ENCODE peak calls at places on chromosomes 13 and 19, in four cellular contexts. M, Y, X and A are unnamed samples.

GRCh38 chr19:39846678-39847486 is 703 bp upstream of the FBL start:
- DNase-seq in M (no peak), Y (no peak), X (peak; percentile 44), A (peak; percentile 45)

GRCh38 chr13:36966404-36966803 is 32.7 kb downstream of the ALG5 start:
- DNase-seq in M (no peak), Y (no peak), X (no peak), A (no peak)

GRCh38 chr13:33289966-33290365 is 4.4 kb upstream of the STARD13 start:
- DNase-seq in M (no peak), Y (no peak), X (no peak), A (no peak)

GRCh38 chr13:27182844-27183497 is 11.4 kb upstream of the USP12 start:
- DNase-seq in M (peak; percentile 78), Y (no peak), X (peak; percentile 58), A (peak; percentile 73)

GRCh38 chr13:24680258-24680920 is at the start of gene ATP12A:
- DNase-seq in M (no peak), Y (peak; percentile 50), X (no peak), A (no peak)

GRCh38 chr19:15300533-15301194 is 31.7 kb downstream of the BRD4 start:
- DNase-seq in M (no peak), Y (no peak), X (no peak), A (peak; percentile 83)

GRCh38 chr13:89899302-89900103 is 1448.0 kb upstream of the MIR17HG start:
- DNase-seq in M (no peak), Y (no peak), X (no peak), A (no peak)

GRCh38 chr13:37640499-37640898 is 41.9 kb upstream of the POSTN start:
- DNase-seq in M (no peak), Y (no peak), X (peak; percentile 3), A (peak; percentile 29)

GRCh38 chr13:106591299-106591698 is 23.4 kb upstream of the ARGLU1 start:
- DNase-seq in M (no peak), Y (no peak), X (no peak), A (no peak)

GRCh38 chr13:74243637-74244526 is 109.7 kb upstream of the KLF12 start:
- DNase-seq in M (no peak), Y (no peak), X (no peak), A (no peak)

GRCh38 chr13:110634558-110634957 is 19.2 kb downstream of the NAXD start:
- DNase-seq in M (peak; percentile 12), Y (no peak), X (no peak), A (no peak)

DNA sequence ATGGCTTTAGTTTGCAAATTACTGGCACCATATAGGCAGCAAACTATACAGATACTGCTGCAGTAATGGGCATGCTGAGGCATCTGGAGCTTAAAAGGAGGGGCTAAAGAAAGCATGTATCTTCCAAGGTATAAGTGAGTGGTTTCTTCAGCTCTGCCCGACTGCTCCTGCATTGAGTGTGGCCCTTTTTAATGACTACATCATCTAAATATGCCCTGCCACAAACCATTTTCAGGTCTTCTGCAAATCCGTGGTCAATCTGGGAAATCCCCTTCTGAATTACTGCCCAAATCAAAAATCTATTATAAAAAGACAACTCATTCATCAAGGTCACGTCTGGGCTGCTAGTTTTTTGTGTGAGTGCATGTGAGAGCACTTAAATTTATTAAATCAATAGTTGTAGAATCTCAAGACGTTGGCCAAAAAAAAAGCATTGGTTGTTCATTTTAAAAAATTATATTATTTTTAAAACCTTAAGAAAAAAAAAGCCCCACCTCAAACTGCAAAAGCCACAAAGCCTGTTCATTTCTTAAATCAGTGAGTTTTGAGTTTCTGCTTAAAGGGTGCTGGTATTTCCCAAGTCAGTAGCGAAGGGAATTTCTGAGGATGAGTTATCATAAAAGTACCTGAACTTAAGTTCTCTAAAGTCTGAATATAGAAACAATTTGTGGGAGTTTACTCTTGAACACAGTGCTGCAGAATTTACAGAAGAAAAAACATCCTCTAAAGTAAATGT is 16.3 kb downstream of the LCP1 start:
- DNase-seq in M (no peak), Y (no peak), X (no peak), A (no peak)
- TF ChIP-seq POLR2A in M (no peak), Y (no peak), X (no peak), A (no peak)

DNA sequence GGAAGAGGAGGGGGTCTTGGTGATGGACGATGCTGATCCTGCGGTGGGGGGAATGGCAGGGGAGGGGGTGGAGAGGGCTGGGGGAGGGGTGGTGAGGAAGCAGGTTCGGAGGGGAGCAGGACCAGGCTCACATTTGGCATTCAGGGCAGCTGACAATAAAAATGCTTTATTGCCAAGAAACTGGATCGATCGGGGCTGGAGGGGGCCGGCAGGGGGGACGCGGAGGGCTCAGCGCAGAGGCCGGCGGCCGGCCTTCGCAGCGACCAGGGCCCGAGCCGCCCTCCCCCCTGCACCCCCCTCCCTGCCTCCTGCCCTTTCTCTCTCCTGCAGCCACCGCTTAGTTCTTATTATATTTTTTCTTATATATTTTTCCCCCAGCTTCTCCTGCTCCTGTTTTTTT is 18.1 kb upstream of the POU2F2 start:
- DNase-seq in M (no peak), Y (no peak), X (no peak), A (no peak)
- TF ChIP-seq POLR2A in M (no peak), Y (no peak), X (no peak), A (no peak)

DNA sequence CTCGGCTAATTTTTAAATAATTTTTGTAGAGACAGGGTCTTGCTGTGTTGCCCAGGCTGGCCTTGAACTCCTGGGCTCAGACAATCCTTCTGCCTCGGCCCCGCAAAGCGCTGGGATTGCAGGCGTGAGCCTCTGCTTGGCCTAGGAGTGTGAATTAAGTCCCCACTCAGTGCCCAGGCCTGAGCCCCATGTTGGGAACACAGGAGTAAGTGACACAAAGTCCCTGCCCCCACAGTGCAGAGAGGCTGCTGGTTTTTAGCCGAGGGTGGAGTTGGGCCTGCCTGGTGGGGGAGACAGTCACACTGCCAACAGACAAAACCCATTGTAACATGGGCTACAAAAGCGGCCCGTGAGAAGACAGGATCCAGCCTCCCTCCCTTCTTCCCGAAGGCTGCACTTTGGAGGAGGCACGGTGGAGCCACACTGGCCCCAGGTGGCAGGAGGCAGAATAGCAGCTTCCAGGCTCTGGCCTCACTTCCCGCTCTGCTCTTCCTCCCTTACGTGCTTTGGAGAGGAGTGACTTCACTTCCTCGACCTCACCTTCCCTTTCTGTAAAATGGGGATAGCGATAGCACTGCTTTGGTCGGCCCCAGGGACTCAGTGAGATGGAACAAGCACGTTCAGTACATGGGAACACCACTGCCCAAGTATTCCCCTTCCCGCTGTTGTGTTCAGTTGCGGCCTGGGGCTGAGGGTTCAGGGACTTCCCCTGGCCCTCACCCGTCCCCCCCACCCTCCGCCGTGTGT is 15.2 kb upstream of the EHD2 start:
- DNase-seq in M (peak; percentile 68), Y (peak; percentile 74), X (peak; percentile 83), A (peak; percentile 71)
- TF ChIP-seq POLR2A in M (no peak), Y (no peak), X (no peak), A (no peak)

DNA sequence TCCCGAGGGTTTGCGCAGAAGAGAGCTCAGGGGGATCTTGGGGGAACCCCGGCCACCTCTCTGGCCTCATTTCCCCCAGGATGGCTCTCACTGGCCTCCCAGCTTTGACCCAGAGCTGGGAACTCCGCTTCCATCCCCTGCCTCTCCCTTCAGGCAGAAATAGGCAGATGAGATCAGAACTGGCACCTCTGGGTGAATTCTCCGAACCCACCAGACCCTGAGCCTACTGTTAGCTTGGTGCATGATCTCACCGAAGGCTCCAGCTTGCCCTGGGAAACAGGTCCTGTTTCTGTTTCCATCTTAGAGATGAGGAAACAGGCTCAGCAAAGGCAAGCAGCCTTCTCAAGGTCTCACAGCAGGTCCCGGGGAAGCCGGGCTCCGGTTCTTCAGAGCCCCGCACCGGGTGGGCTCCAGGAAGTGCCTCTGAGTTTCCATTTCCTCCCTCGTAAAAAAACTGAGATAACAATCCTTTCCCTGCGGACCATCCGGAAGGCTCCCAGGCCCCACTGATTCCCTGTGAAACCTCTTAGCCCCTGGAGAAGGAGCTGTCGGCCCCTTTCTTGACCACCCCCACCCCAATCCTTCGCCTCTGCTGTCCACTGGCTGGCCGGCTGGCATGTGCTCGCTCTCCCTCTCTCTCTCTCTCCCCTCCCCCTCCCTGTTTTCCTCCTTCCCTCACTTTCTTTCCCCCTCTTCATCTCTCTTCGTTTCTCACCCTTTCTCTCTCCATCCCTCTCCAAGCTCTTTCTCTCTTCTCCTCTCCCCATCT is 2.1 kb downstream of the NECTIN2 start:
- DNase-seq in M (no peak), Y (no peak), X (no peak), A (peak; percentile 24)
- TF ChIP-seq POLR2A in M (no peak), Y (no peak), X (no peak), A (no peak)

DNA sequence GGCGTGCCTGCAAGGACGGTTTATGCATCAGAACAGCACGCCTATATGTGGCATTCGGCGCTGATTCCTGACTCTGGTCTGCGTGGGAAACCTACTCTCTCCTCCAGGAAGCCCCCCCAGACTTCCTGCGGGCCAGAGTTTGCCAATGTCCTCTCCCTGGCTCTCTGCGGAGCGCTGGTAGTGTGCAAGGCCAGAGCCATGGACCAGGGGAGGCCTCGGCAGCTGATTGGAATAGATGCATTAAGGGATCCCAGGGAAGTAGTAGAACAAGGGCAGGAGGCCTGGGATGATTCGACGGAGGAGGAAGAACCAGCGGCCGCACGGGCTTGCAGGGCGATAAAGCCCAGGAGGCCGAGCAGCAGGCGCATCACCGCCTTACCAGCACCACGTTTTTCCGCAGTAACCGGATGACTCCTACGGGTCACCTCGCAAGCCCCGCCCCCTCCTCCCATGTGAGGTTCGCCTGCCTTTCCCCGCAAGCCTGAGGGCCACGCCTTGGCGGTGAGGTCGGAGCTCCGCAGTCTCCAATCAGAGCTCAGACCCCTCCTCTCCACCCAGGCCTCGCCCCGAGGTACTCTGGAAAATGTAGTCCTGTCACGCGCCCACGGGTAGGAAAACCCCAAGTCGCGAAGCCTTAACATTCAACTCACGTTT is 5.0 kb downstream of the CLEC11A start:
- DNase-seq in M (no peak), Y (no peak), X (peak; percentile 95), A (peak; percentile 68)
- TF ChIP-seq POLR2A in M (no peak), Y (no peak), X (peak; percentile 77), A (peak; percentile 52)

DNA sequence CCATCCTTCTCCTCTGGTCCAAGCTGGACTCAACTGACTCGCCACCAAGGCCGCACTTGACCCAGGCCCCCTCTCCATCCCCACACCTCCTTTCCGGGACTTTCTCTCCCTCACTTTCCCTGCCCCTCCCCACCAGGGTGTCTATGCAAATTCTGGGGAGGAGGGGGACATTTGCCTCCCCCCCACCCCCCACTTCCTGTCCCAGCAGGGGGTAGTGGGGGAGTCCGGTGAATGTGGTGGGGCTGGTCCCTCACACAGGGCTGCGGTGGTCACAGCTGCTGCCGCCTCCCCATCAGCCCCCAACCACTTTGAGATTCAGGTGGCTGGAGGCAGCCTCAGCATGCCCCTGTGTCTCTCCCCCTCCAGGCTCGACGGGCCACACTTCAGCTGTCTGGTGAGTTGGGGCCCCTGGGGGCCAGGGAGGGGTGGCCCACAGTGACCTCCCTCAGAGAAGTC is 870 bp downstream of the SPIB start:
- DNase-seq in M (no peak), Y (no peak), X (no peak), A (no peak)
- TF ChIP-seq POLR2A in M (no peak), Y (peak; percentile 38), X (no peak), A (no peak)